ENCODE peak calls at places on chromosomes 6 and 20, in four cellular contexts. X is fibroblast of lung, V is fibroblast of pulmonary artery, D is fibroblast of mammary gland. B is an unnamed sample.

GRCh38 chr20:57390604-57391438 is at the start of gene RBM38:
- DNase-seq in X (peak; percentile 57), V (peak; percentile 59), D (peak; percentile 44), B (peak; percentile 39)

GRCh38 chr6:142945071-142945445 is at the start of gene HIVEP2:
- DNase-seq in X (peak; percentile 83), V (peak; percentile 91), D (peak; percentile 80), B (peak; percentile 89)

GRCh38 chr6:158262755-158263154 is 49.5 kb upstream of the TULP4 start:
- DNase-seq in X (no peak), V (no peak), D (no peak), B (no peak)

GRCh38 chr20:15199698-15200097 is 862.3 kb upstream of the FLRT3 start:
- DNase-seq in X (no peak), V (no peak), D (no peak), B (no peak)

GRCh38 chr6:133337312-133337711 is 96.2 kb downstream of the EYA4 start:
- DNase-seq in X (peak; percentile 87), V (peak; percentile 30), D (peak; percentile 19), B (no peak)

GRCh38 chr20:33169176-33169794 is 1.3 kb downstream of the BPIFA2 start:
- DNase-seq in X (no peak), V (no peak), D (peak; percentile 4), B (no peak)

GRCh38 chr6:6826961-6827360 is 238.4 kb downstream of the LY86 start:
- DNase-seq in X (no peak), V (no peak), D (no peak), B (no peak)

GRCh38 chr6:3356056-3356823 is 97.5 kb downstream of the PSMG4 start:
- DNase-seq in X (peak; percentile 75), V (peak; percentile 49), D (peak; percentile 71), B (peak; percentile 77)

GRCh38 chr6:43176423-43176786 is 5.3 kb downstream of the SRF start:
- DNase-seq in X (no peak), V (no peak), D (no peak), B (no peak)

GRCh38 chr6:157556671-157557430 is 175.9 kb downstream of the ZDHHC14 start:
- DNase-seq in X (no peak), V (no peak), D (no peak), B (no peak)

GRCh38 chr6:40552926-40553325 is 34.2 kb downstream of the LRFN2 start:
- DNase-seq in X (no peak), V (no peak), D (no peak), B (no peak)

GRCh38 chr6:151351731-151352130 is 39.6 kb downstream of the ZBTB2 start:
- DNase-seq in X (no peak), V (no peak), D (no peak), B (no peak)

GRCh38 chr6:99121748-99122147 is 174.0 kb upstream of the FBXL4 start:
- DNase-seq in X (no peak), V (no peak), D (no peak), B (no peak)

GRCh38 chr6:11033825-11034224 is 10.3 kb downstream of the ELOVL2 start:
- DNase-seq in X (peak; percentile 61), V (peak; percentile 62), D (peak; percentile 76), B (peak; percentile 51)

GRCh38 chr20:61985096-61985495 is 80.6 kb downstream of the TAF4 start:
- DNase-seq in X (no peak), V (no peak), D (no peak), B (no peak)

GRCh38 chr20:50475879-50476292 is 34.3 kb upstream of the PTPN1 start:
- DNase-seq in X (peak; percentile 61), V (peak; percentile 65), D (peak; percentile 68), B (peak; percentile 51)

GRCh38 chr6:16760536-16761468 is at the start of gene ATXN1:
- DNase-seq in X (no peak), V (peak; percentile 80), D (peak; percentile 65), B (no peak)

GRCh38 chr20:32077192-32077591 is 25.1 kb downstream of the HCK start:
- DNase-seq in X (no peak), V (no peak), D (no peak), B (no peak)

GRCh38 chr6:125554456-125554855 is 195.0 kb upstream of the HEY2 start:
- DNase-seq in X (no peak), V (no peak), D (peak; percentile 16), B (no peak)

GRCh38 chr20:24739751-24740150 is 209.3 kb upstream of the CST7 start:
- DNase-seq in X (peak; percentile 8), V (no peak), D (no peak), B (no peak)

GRCh38 chr20:22984611-22985010 is 50.5 kb upstream of the SSTR4 start:
- DNase-seq in X (no peak), V (no peak), D (no peak), B (no peak)

DNA sequence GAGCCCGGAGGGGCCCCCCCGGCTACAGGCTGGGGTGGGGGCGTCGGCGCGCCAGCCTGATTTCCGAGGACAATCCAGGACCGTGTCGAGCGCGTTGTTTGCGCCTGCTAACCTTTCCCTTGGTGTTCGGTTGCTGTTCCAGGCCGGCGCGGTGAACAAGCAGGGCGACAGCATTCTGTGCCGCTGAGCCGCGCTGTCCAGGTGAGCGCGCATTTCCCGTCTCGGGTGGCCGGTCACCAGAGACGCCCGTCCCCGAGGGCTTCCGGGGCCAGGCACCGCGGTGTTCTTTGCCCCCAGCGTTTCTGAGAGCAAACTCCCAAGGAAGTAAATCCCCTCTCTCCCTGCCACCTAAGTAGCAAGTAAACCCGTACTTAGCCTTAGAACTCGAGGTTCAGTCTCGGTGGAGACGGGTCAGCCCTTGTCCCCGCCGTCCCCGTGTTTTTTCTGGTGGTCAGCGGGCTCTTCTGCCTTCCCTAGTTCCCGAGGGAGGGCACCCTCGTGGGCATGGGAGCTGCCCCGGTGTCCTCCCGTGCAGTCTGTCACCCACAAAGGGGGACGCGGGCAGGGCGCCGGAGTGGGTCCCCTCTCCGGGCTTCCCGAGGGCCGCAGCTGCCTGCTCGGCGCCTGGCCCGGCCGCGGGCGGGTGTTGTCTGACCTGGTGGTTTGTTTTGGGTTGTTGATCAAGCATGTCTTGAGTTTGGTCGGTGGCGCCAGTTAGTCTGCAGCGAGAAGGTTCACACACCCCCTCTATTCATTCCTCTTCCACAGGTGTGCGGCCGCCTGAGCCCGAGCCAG is 1.5 kb downstream of the ID4 start:
- DNase-seq in X (peak; percentile 12), V (peak; percentile 42), D (no peak), B (peak; percentile 29)
- TF ChIP-seq CTCF in X (no peak), V (no peak), D (no peak), B (no peak)

GRCh38 chr6:150144294-150144868 is 1.5 kb downstream of the PPP1R14C start:
- DNase-seq in X (no peak), V (no peak), D (no peak), B (no peak)

GRCh38 chr6:150142304-150142656 is 564 bp upstream of the PPP1R14C start:
- DNase-seq in X (peak; percentile 9), V (peak; percentile 20), D (peak; percentile 42), B (no peak)

GRCh38 chr6:150143521-150144293 is 863 bp downstream of the PPP1R14C start:
- DNase-seq in X (no peak), V (no peak), D (no peak), B (no peak)

GRCh38 chr6:150140236-150140969 is 2.4 kb upstream of the PPP1R14C start:
- DNase-seq in X (no peak), V (no peak), D (no peak), B (no peak)

GRCh38 chr6:150142657-150143501 is at the start of gene PPP1R14C:
- DNase-seq in X (no peak), V (no peak), D (no peak), B (no peak)
- H3K4me3 ChIP-seq in X (no peak within 1 kb of the TSS), V (no peak within 1 kb of the TSS), D (peak within 1 kb of the TSS; percentile 32), B (peak within 1 kb of the TSS; percentile 23)

GRCh38 chr6:41728954-41729353 is 6.5 kb downstream of the TFEB start:
- DNase-seq in X (no peak), V (no peak), D (no peak), B (no peak)
- TF ChIP-seq CTCF in X (no peak), V (no peak), D (no peak), B (no peak)

GRCh38 chr6:139313229-139313628 is 21.4 kb upstream of the TXLNB start:
- DNase-seq in X (no peak), V (no peak), D (no peak), B (no peak)

GRCh38 chr6:139308936-139309603 is 17.3 kb upstream of the TXLNB start:
- DNase-seq in X (peak; percentile 82), V (peak; percentile 85), D (peak; percentile 72), B (peak; percentile 67)

GRCh38 chr6:139306582-139306981 is 14.8 kb upstream of the TXLNB start:
- DNase-seq in X (no peak), V (no peak), D (no peak), B (no peak)

GRCh38 chr6:139311826-139312225 is 20.0 kb upstream of the TXLNB start:
- DNase-seq in X (peak; percentile 54), V (peak; percentile 41), D (peak; percentile 58), B (no peak)

DNA sequence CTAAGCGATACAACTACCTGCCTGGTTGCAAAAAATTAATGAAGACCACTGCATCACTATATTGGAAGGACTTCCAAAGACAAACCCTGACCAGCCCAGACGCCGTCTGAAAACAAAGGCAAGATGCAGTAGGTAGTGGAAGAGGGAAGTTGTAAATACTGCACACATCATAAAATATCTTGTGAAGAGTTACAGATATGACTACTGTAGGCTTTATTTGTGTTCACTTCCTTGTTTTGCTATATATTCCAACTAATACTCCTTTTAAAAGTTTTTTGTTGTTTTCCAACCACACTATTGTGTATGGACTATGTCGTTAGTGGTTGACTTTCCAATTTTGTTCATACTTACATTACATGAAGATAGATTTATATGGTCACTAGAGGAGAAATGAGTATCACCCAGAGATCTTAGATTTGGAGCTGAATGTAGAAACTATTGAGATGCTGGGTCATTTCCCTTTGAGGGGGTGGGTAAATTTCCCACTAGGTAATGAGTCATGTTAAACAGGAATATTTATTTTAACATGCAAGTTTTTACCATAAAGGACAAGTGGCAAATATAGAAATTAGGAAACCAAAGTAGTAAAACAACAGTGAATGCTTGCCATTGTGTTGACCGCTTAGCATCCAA is 16.6 kb upstream of the TXLNB start:
- DNase-seq in X (no peak), V (peak; percentile 15), D (peak; percentile 27), B (peak; percentile 48)
- H3K4me3 ChIP-seq in X (no peak overlapping the region), V (no peak overlapping the region), D (no peak overlapping the region), B (no peak overlapping the region)

DNA sequence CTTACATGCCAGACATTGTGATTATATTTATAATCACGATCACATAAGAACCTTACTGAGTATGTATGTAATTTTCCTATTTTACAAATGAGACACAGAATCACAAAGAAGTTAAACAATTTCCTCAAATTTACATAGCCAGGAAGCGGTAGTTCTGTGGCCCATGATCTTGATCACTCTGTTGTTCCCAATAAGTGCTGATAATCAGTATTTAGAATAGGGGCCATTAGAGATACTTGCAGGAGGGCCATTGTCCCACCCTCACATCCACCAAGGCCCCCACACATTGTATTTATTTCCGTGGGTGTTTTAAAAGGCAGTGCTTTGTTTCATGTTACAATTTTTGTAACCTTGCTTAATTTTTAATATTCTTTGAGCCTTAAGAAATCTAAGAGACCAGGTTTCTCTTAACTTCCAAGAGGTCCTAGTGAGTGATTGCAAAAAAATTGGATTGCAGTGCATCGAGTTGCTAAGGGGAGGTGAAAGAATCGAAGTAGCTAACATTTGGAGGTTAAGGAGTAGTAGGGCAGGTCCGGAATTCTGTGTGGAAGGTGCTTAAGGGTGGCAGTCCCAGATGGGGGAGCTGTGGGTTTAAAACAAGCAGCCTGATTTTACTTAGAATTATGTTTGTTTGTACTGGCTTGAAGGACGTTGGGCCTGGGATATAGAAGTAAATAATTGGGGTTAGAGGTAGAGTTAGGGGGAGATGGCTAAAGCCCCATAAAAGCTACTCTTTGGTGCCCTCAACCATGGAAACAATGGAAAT is 339.4 kb downstream of the CDKAL1 start:
- DNase-seq in X (peak; percentile 54), V (peak; percentile 50), D (peak; percentile 37), B (peak; percentile 25)
- TF ChIP-seq CTCF in X (peak; percentile 46), V (peak; percentile 25), D (peak; percentile 22), B (peak; percentile 24)